ENCODE peak calls at places on chromosomes 7 and 10, in six cellular contexts. C is tibial artery, K is IMR-90, E is cardiac muscle cell, D is right atrium auricular region, S is DND-41. O is an unnamed sample. For H3K4me1 and H3K9me3, the result is how much of the 10 kb centered on the place peaks cover.

GRCh38 chr7:128053023-128053422 is 21.8 kb upstream of the LRRC4 start:
- DNase-seq in C (no peak), K (peak), E (no peak), D (no peak), S (peak), O (peak)

GRCh38 chr10:29131952-29132820 is 156.7 kb upstream of the LYZL1 start:
- DNase-seq in C (peak), K (peak), E (no peak), D (peak), S (no peak), O (no peak)

GRCh38 chr7:22949944-22950343 is 64.0 kb downstream of the HYCC1 start:
- DNase-seq in C (no peak), K (no peak), E (no peak), D (no peak), S (no peak), O (no peak)

GRCh38 chr7:151231964-151232271 is 365 bp upstream of the CHPF2 start:
- DNase-seq in C (no peak), K (no peak), E (no peak), D (no peak), S (no peak), O (no peak)

GRCh38 chr7:39341083-39341482 is 225.1 kb upstream of the YAE1 start:
- DNase-seq in C (no peak), K (no peak), E (no peak), D (no peak), S (no peak), O (no peak)

GRCh38 chr7:45709168-45710034 is 135.2 kb downstream of the ADCY1 start:
- DNase-seq in C (no peak), K (peak), E (no peak), D (peak), S (no peak), O (peak)

GRCh38 chr10:86729677-86730076 is 26.7 kb upstream of the BMPR1A start:
- DNase-seq in C (no peak), K (no peak), E (no peak), D (no peak), S (no peak), O (no peak)

GRCh38 chr10:513393-513792 is 176.1 kb downstream of the DIP2C start:
- DNase-seq in C (no peak), K (no peak), E (no peak), D (no peak), S (no peak), O (peak)

GRCh38 chr7:43294080-43294630 is 181.7 kb downstream of the HECW1 start:
- DNase-seq in C (no peak), K (peak), E (no peak), D (no peak), S (no peak), O (no peak)

GRCh38 chr7:2519119-2519930 is at the start of gene LFNG:
- DNase-seq in C (peak), K (peak), E (peak), D (peak), S (peak), O (peak)

GRCh38 chr10:88962336-88962735 is 9.8 kb upstream of the ACTA2 start:
- DNase-seq in C (no peak), K (no peak), E (no peak), D (no peak), S (no peak), O (no peak)

GRCh38 chr7:80726731-80727130 is 88.3 kb downstream of the CD36 start:
- DNase-seq in C (no peak), K (no peak), E (no peak), D (no peak), S (no peak), O (no peak)

GRCh38 chr7:188727-189500 is 3.5 kb upstream of the FAM20C start:
- DNase-seq in C (no peak), K (no peak), E (no peak), D (no peak), S (no peak), O (no peak)

GRCh38 chr7:128123291-128124037 is 92.2 kb upstream of the LRRC4 start:
- DNase-seq in C (no peak), K (no peak), E (no peak), D (peak), S (no peak), O (no peak)

GRCh38 chr7:96075510-96076349 is 246.2 kb downstream of the SLC25A13 start:
- DNase-seq in C (peak), K (peak), E (peak), D (peak), S (no peak), O (peak)

GRCh38 chr7:11716185-11716584 is 115.8 kb downstream of the THSD7A start:
- DNase-seq in C (no peak), K (no peak), E (no peak), D (no peak), S (no peak), O (peak)

GRCh38 chr7:6375346-6376101 is 72.2 kb downstream of the DAGLB start:
- DNase-seq in C (no peak), K (peak), E (no peak), D (no peak), S (peak), O (no peak)

GRCh38 chr7:38195804-38196595 is 18.0 kb downstream of the STARD3NL start:
- DNase-seq in C (no peak), K (peak), E (no peak), D (no peak), S (no peak), O (no peak)

GRCh38 chr10:111118758-111119157 is 41.9 kb downstream of the ADRA2A start:
- DNase-seq in C (no peak), K (no peak), E (no peak), D (peak), S (no peak), O (no peak)

GRCh38 chr7:2082357-2083038 is 150.2 kb downstream of the MAD1L1 start:
- DNase-seq in C (no peak), K (peak), E (peak), D (no peak), S (no peak), O (no peak)

GRCh38 chr7:90738249-90738648 is 142.1 kb downstream of the CDK14 start:
- DNase-seq in C (no peak), K (no peak), E (no peak), D (no peak), S (no peak), O (no peak)

GRCh38 chr10:28276384-28276783 is 26.5 kb downstream of the MPP7 start:
- DNase-seq in C (no peak), K (no peak), E (no peak), D (no peak), S (no peak), O (no peak)

GRCh38 chr7:134726581-134726980 is 52.9 kb upstream of the CALD1 start:
- DNase-seq in C (no peak), K (peak), E (no peak), D (no peak), S (no peak), O (no peak)

GRCh38 chr10:24847476-24847875 is 104.9 kb downstream of the PRTFDC1 start:
- DNase-seq in C (no peak), K (peak), E (no peak), D (no peak), S (no peak), O (no peak)

GRCh38 chr7:129771928-129772479 is 160.5 kb downstream of the NRF1 start:
- DNase-seq in C (no peak), K (no peak), E (no peak), D (no peak), S (no peak), O (no peak)

GRCh38 chr7:96786261-96786997 is 76.8 kb upstream of the SEM1 start:
- DNase-seq in C (no peak), K (no peak), E (peak), D (no peak), S (no peak), O (no peak)

GRCh38 chr7:135334830-135335543 is 101.3 kb downstream of the STRA8 start:
- DNase-seq in C (no peak), K (no peak), E (no peak), D (no peak), S (no peak), O (no peak)

GRCh38 chr10:101588879-101589278 is 758 bp downstream of the DPCD start:
- DNase-seq in C (no peak), K (peak), E (peak), D (no peak), S (no peak), O (no peak)

GRCh38 chr7:35831208-35831607 is 30.4 kb downstream of the SEPTIN7 start:
- DNase-seq in C (no peak), K (peak), E (peak), D (no peak), S (no peak), O (no peak)

GRCh38 chr7:149147730-149148653 is 739 bp downstream of the ZNF398 start:
- DNase-seq in C (peak), K (peak), E (peak), D (no peak), S (peak), O (peak)

GRCh38 chr7:44213872-44214595 is 13.3 kb downstream of the YKT6 start:
- DNase-seq in C (no peak), K (peak), E (peak), D (no peak), S (peak), O (no peak)

GRCh38 chr10:25026463-25026862 is 10.1 kb downstream of the THNSL1 start:
- DNase-seq in C (no peak), K (peak), E (no peak), D (no peak), S (no peak), O (no peak)

GRCh38 chr7:72336382-72336886 is 75.7 kb downstream of the CALN1 start:
- DNase-seq in C (no peak), K (no peak), E (peak), D (peak), S (no peak), O (no peak)

GRCh38 chr10:33815776-33816175 is 481.3 kb upstream of the NRP1 start:
- DNase-seq in C (no peak), K (no peak), E (no peak), D (no peak), S (no peak), O (no peak)

GRCh38 chr7:130894146-130895005 is 160.4 kb upstream of the KLF14 start:
- DNase-seq in C (peak), K (peak), E (no peak), D (peak), S (peak), O (peak)

GRCh38 chr7:70071786-70072185 is 473.5 kb downstream of the AUTS2 start:
- DNase-seq in C (no peak), K (no peak), E (no peak), D (no peak), S (no peak), O (no peak)

GRCh38 chr7:51013218-51013786 is 230.6 kb upstream of the GRB10 start:
- DNase-seq in C (no peak), K (no peak), E (no peak), D (peak), S (no peak), O (no peak)
- TF ChIP-seq CTCF in C (no peak), K (no peak), E (no peak), D (no peak), S (no peak), O (no peak)

GRCh38 chr10:77879710-77880109 is 46.8 kb downstream of the DLG5 start:
- DNase-seq in C (no peak), K (no peak), E (no peak), D (no peak), S (no peak), O (no peak)

GRCh38 chr10:77881636-77882035 is 44.9 kb downstream of the DLG5 start:
- DNase-seq in C (no peak), K (no peak), E (no peak), D (no peak), S (no peak), O (no peak)

GRCh38 chr10:77879065-77879464 is 47.5 kb downstream of the DLG5 start:
- DNase-seq in C (no peak), K (no peak), E (no peak), D (no peak), S (no peak), O (no peak)

GRCh38 chr10:77884181-77884580 is 42.4 kb downstream of the DLG5 start:
- DNase-seq in C (no peak), K (no peak), E (no peak), D (no peak), S (no peak), O (no peak)

GRCh38 chr10:77881222-77881621 is 45.3 kb downstream of the DLG5 start:
- DNase-seq in C (no peak), K (no peak), E (no peak), D (no peak), S (no peak), O (no peak)
- H3K4me1 ChIP-seq in C (under half), K (under half), E (under half), D (under half), S (under half), O (under half)

DNA sequence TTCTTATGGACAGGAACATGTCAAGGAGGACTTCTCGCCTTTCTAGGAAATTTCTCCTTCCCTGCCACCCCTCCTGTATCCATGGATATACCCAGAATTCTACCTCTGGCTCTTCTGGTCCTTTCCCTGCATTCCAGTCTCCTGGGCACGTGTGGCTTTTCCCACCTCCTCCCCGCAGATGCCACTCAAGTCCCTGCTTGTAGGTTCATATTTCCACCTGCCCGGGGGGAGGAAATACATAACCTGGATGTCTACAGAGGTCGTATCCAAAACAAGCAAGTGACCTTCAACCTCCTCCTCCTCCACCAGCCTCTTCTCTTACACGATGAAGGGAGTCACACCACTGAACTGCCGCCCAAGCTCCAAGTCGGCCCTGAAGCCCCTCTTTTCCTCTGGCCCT is 20.7 kb downstream of the FGFR2 start:
- DNase-seq in C (no peak), K (no peak), E (no peak), D (no peak), S (no peak), O (no peak)
- H3K9me3 ChIP-seq in C (under half), K (under half), E (under half), D (under half), S (under half), O (under half)

GRCh38 chr10:93812664-93813338 is 55.1 kb downstream of the LGI1 start:
- DNase-seq in C (no peak), K (no peak), E (no peak), D (no peak), S (no peak), O (no peak)

GRCh38 chr10:93816123-93816747 is 58.5 kb downstream of the LGI1 start:
- DNase-seq in C (peak), K (peak), E (peak), D (peak), S (peak), O (peak)

GRCh38 chr10:93813507-93814465 is 56.0 kb downstream of the LGI1 start:
- DNase-seq in C (peak), K (peak), E (peak), D (peak), S (peak), O (peak)

GRCh38 chr10:93818086-93818485 is 60.4 kb downstream of the LGI1 start:
- DNase-seq in C (no peak), K (no peak), E (no peak), D (no peak), S (no peak), O (no peak)

DNA sequence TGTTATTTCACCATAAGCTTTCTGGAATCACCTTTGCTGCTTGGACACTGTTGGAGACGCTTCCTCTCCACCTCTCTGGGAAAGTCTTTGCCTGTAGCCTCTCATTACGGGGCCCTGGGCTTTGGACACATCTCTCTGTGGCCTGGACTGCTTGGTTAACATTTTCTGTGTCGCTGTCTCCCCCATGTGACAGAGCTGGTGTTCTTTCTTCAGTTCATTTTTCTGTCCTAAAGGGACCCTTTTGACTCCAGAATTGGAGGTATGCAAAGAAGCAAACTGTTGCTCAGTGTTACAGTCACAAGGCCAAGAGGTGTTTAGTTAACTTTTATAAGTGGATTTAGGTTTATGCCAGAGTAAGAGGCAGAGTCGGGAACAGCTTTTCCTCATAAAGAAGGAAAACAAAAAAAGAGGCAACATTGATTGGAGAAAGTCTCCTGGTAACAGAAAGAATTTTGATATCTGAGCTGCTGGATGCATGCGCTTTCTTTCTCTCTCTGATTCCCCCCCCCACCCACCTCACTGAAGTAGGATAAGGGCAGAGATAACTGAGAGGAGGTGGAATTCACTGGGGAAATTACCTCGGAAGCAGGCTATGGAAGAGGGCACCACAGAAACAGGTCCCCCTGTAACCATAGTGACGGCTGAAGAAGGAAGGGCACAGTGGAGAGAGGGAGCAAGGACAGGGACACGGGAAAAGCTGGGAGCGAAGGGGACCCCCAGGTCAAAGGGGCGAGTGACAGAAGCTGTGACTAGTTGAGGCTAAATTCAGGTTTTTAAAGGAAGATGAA is 57.8 kb downstream of the LGI1 start:
- DNase-seq in C (no peak), K (no peak), E (peak), D (no peak), S (no peak), O (no peak)
- TF ChIP-seq CTCF in C (no peak), K (no peak), E (no peak), D (no peak), S (no peak), O (no peak)